ENCODE peak calls at places on chromosomes 13 and 19, in seven cellular contexts. B is amygdala, D is globus pallidus, A is COR-L47, N is T-helper 2 cell, W is EL, E is adrenal gland. Q is an unnamed sample.

GRCh38 chr19:33393286-33394005 is 19.9 kb downstream of the CEBPG start:
- DNase-seq in W (no peak), N (no peak), B (no peak), E (no peak), D (no peak), A (no peak), Q (peak)

GRCh38 chr13:50460366-50460765 is 383.1 kb downstream of the DLEU7 start:
- DNase-seq in B (no peak), A (no peak), D (no peak), E (no peak), W (no peak), N (no peak), Q (no peak)

GRCh38 chr13:32426191-32426980 is 1.5 kb downstream of the N4BP2L1 start:
- DNase-seq in W (peak), E (no peak), N (peak), D (peak), A (no peak), B (peak), Q (no peak)

GRCh38 chr19:6038634-6039405 is 60.9 kb upstream of the RANBP3 start:
- DNase-seq in N (peak), B (no peak), W (no peak), D (no peak), E (peak), A (no peak), Q (no peak)

GRCh38 chr13:100542546-100543156 is 45.9 kb downstream of the GGACT start:
- DNase-seq in A (no peak), W (peak), D (no peak), E (peak), B (no peak), N (peak), Q (no peak)

GRCh38 chr19:33719366-33720154 is 77.1 kb upstream of the KCTD15 start:
- DNase-seq in B (no peak), E (peak), A (no peak), W (no peak), D (no peak), N (no peak), Q (no peak)

GRCh38 chr13:28349901-28350654 is 144.8 kb downstream of the FLT1 start:
- DNase-seq in D (no peak), N (no peak), A (no peak), W (no peak), E (peak), B (no peak), Q (no peak)

GRCh38 chr13:99590519-99591011 is 89.3 kb downstream of the TM9SF2 start:
- DNase-seq in A (no peak), B (no peak), D (no peak), N (no peak), E (no peak), W (no peak), Q (no peak)

GRCh38 chr19:47013041-47013517 is 6.6 kb upstream of the NPAS1 start:
- DNase-seq in E (peak), W (peak), B (peak), D (peak), A (peak), N (peak), Q (peak)

GRCh38 chr13:72104656-72105180 is 237.7 kb upstream of the DACH1 start:
- DNase-seq in W (no peak), D (no peak), N (no peak), E (no peak), B (no peak), A (no peak), Q (no peak)

GRCh38 chr19:39502640-39503417 is 4.1 kb downstream of the DLL3 start:
- DNase-seq in W (peak), B (no peak), A (no peak), E (peak), N (peak), D (no peak), Q (peak)

GRCh38 chr19:10915511-10916091 is 12.8 kb downstream of the YIPF2 start:
- DNase-seq in N (no peak), W (peak), D (no peak), E (peak), B (no peak), A (no peak), Q (no peak)

GRCh38 chr13:95643471-95643813 is 1.1 kb downstream of the DZIP1 start:
- DNase-seq in D (no peak), W (peak), E (no peak), N (no peak), B (peak), A (no peak), Q (no peak)

GRCh38 chr19:33394006-33394722 is 20.7 kb downstream of the CEBPG start:
- DNase-seq in N (no peak), D (no peak), B (no peak), A (no peak), E (no peak), W (peak), Q (peak)

GRCh38 chr13:76953921-76954320 is 5.6 kb downstream of the ACOD1 start:
- DNase-seq in A (no peak), W (no peak), N (no peak), D (peak), E (no peak), B (no peak), Q (no peak)

GRCh38 chr13:25286969-25287961 is at the start of gene MTMR6:
- DNase-seq in B (peak), A (peak), D (peak), W (peak), N (peak), E (peak), Q (peak)

GRCh38 chr19:16076958-16077611 is 790 bp downstream of the TPM4 start:
- DNase-seq in E (no peak), W (no peak), B (peak), N (peak), A (peak), D (peak), Q (peak)

GRCh38 chr13:29038700-29039099 is 218.6 kb downstream of the MTUS2 start:
- DNase-seq in E (no peak), A (no peak), N (no peak), B (no peak), D (no peak), W (no peak), Q (no peak)

GRCh38 chr19:14347999-14348889 is 33.0 kb upstream of the ADGRE5 start:
- DNase-seq in D (no peak), N (peak), B (peak), A (no peak), E (peak), W (peak), Q (peak)

GRCh38 chr13:32309812-32310706 is 5.1 kb downstream of the ZAR1L start:
- DNase-seq in A (peak), E (no peak), W (peak), B (peak), N (peak), D (peak), Q (peak)

GRCh38 chr19:46447824-46448223 is 19.1 kb upstream of the PNMA8C start:
- DNase-seq in A (no peak), D (no peak), N (no peak), W (no peak), B (no peak), E (no peak), Q (no peak)

GRCh38 chr13:106132216-106132615 is 403.2 kb downstream of the EFNB2 start:
- DNase-seq in A (no peak), B (no peak), N (no peak), E (no peak), W (no peak), D (no peak), Q (no peak)

GRCh38 chr13:77031869-77032268 is 4.9 kb upstream of the FBXL3 start:
- DNase-seq in B (no peak), D (no peak), N (no peak), A (no peak), W (no peak), E (no peak), Q (no peak)

GRCh38 chr13:49226613-49227012 is 6.5 kb downstream of the MLNR start:
- DNase-seq in B (no peak), N (no peak), E (no peak), W (no peak), A (no peak), D (no peak), Q (no peak)

GRCh38 chr19:8355631-8356402 is 8.1 kb upstream of the ANGPTL4 start:
- DNase-seq in E (peak), D (no peak), B (no peak), N (no peak), W (peak), A (no peak), Q (peak)

GRCh38 chr13:79612604-79613003 is 131.6 kb downstream of the NDFIP2 start:
- DNase-seq in N (no peak), B (no peak), A (no peak), D (no peak), W (no peak), E (no peak), Q (no peak)

GRCh38 chr19:14090509-14091085 is at the start of gene SAMD1:
- DNase-seq in W (peak), N (peak), A (peak), B (peak), D (peak), E (peak), Q (peak)

GRCh38 chr19:35641515-35642151 is at the start of gene ETV2:
- DNase-seq in A (no peak), W (peak), E (peak), D (no peak), N (peak), B (no peak), Q (no peak)

Q was measured in body of pancreas.